ENCODE peak calls at places on chromosome 12, in seven cellular contexts. E, X, M, W, Z, U and S are unnamed samples.

GRCh38 chr12:65039306-65039705 is 81.8 kb downstream of the WIF1 start:
- DNase-seq in E (no peak), X (no peak), M (no peak), W (no peak), Z (no peak), U (no peak), S (no peak)

GRCh38 chr12:33222357-33222756 is 217.3 kb downstream of the SYT10 start:
- DNase-seq in E (no peak), X (no peak), M (no peak), W (no peak), Z (no peak), U (no peak), S (no peak)

GRCh38 chr12:90067791-90068190 is 359.2 kb upstream of the ATP2B1 start:
- DNase-seq in E (no peak), X (no peak), M (no peak), W (no peak), Z (no peak), U (no peak), S (no peak)

GRCh38 chr12:109726511-109727038 is 12.9 kb downstream of the FAM222A start:
- DNase-seq in E (no peak), X (no peak), M (no peak), W (no peak), Z (no peak), U (no peak), S (no peak)

GRCh38 chr12:15928870-15929571 is 17.9 kb downstream of the DERA start:
- DNase-seq in E (peak; percentile 26), X (no peak), M (no peak), W (no peak), Z (no peak), U (no peak), S (no peak)

GRCh38 chr12:15592934-15593333 is 196.3 kb downstream of the EPS8 start:
- DNase-seq in E (no peak), X (no peak), M (no peak), W (no peak), Z (no peak), U (no peak), S (no peak)

GRCh38 chr12:56720696-56721615 is 4.1 kb downstream of the NACA start:
- DNase-seq in E (no peak), X (no peak), M (no peak), W (no peak), Z (no peak), U (no peak), S (no peak)

GRCh38 chr12:66279127-66279712 is 23.1 kb upstream of the HELB start:
- DNase-seq in E (peak; percentile 33), X (no peak), M (no peak), W (no peak), Z (peak; percentile 53), U (peak; percentile 46), S (no peak)

DNA sequence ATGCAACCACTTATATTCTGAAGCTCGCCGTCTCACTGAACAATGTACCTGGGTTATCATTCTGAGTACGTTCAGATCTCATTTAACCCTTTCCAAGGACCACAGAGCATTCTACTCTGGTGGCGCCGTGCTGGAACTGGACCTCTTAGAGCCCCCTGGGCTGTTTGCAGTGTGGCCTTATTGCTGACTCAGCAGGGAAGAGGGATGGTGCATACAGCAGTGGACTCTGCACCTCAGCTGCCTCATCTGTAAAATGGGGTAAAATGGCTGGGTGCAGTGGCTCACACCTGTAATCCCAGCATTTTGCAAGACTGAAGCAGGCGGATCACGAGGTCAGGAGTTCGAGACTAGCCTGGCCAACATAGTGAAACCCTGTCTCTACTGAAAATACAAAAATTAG is 2.9 kb downstream of the ALDH2 start:
- DNase-seq in E (no peak), X (no peak), M (no peak), W (no peak), Z (no peak), U (no peak), S (no peak)
- H3K4me3 ChIP-seq in E (no peak overlapping the region), X (no peak overlapping the region), M (no peak overlapping the region), W (no peak overlapping the region), Z (no peak overlapping the region), U (no peak overlapping the region), S (no peak overlapping the region)

GRCh38 chr12:53867216-53868012 is 71.2 kb upstream of the HOXC13 start:
- DNase-seq in E (no peak), X (no peak), M (no peak), W (no peak), Z (no peak), U (no peak), S (no peak)
- H3K4me1 ChIP-seq in E (no peaks in the 10 kb centered on the region), X (no peaks in the 10 kb centered on the region), M (no peaks in the 10 kb centered on the region), W (no peaks in the 10 kb centered on the region), Z (peaks cover 17% of the 10 kb centered on the region), U (no peaks in the 10 kb centered on the region), S (peaks cover 12% of the 10 kb centered on the region)

GRCh38 chr12:46725332-46725731 is 100.5 kb downstream of the SLC38A4 start:
- DNase-seq in E (no peak), X (no peak), M (no peak), W (no peak), Z (no peak), U (no peak), S (no peak)

GRCh38 chr12:46724020-46724419 is 101.8 kb downstream of the SLC38A4 start:
- DNase-seq in E (no peak), X (no peak), M (no peak), W (no peak), Z (peak; percentile 23), U (no peak), S (no peak)

GRCh38 chr12:46718495-46718894 is 107.3 kb downstream of the SLC38A4 start:
- DNase-seq in E (no peak), X (no peak), M (no peak), W (no peak), Z (no peak), U (no peak), S (no peak)

GRCh38 chr12:46717848-46718247 is 107.9 kb downstream of the SLC38A4 start:
- DNase-seq in E (no peak), X (no peak), M (no peak), W (no peak), Z (no peak), U (no peak), S (no peak)

GRCh38 chr12:46722737-46723136 is 103.1 kb downstream of the SLC38A4 start:
- DNase-seq in E (no peak), X (no peak), M (no peak), W (no peak), Z (no peak), U (no peak), S (no peak)
- H3K4me3 ChIP-seq in E (no peak overlapping the region), X (no peak overlapping the region), M (no peak overlapping the region), W (no peak overlapping the region), Z (no peak overlapping the region), U (no peak overlapping the region), S (no peak overlapping the region)

GRCh38 chr12:6373022-6373787 is 2.2 kb downstream of the SCNN1A start:
- DNase-seq in E (no peak), X (no peak), M (no peak), W (no peak), Z (no peak), U (no peak), S (no peak)
- H3K4me1 ChIP-seq in E (peaks cover 38% of the 10 kb centered on the region), X (peaks cover 35% of the 10 kb centered on the region), M (peaks cover 19% of the 10 kb centered on the region), W (peaks cover 14% of the 10 kb centered on the region), Z (peaks cover 67% of the 10 kb centered on the region), U (peaks cover 23% of the 10 kb centered on the region), S (peaks cover 24% of the 10 kb centered on the region)

GRCh38 chr12:111405149-111405855 is 421 bp upstream of the SH2B3 start:
- DNase-seq in E (peak; percentile 98), X (peak; percentile 83), M (peak; percentile 95), W (peak; percentile 91), Z (peak; percentile 96), U (peak; percentile 98), S (peak; percentile 90)
- H3K4me3 ChIP-seq in E (peak overlapping the region; percentile 90), X (peak overlapping the region; percentile 64), M (peak overlapping the region; percentile 66), W (peak overlapping the region; percentile 53), Z (peak overlapping the region; percentile 94), U (peak overlapping the region; percentile 98), S (peak overlapping the region; percentile 90)

DNA sequence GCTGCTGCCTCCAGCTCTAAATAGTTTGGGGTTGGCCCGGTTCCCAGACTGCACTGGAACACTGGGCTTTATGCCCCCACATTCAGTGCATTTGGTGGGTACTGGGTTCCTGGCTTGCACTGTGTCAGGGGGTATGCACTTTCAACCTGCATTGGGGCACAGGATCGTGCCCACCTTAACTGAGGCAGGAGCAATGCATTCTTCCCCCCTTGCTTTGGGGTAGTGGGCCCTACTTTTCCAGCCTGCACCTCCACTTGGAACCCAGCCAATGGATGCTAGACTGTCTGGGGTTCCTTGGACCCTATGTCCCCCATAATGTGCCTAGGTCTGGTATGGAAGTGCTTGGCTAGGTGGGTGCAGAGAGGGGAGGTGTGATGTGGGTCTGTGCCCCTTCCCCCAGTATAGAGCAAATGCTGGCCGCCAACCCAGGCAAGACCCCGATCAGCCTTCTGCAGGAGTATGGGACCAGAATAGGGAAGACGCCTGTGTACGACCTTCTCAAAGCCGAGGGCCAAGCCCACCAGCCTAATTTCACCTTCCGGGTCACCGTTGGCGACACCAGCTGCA is 615 bp downstream of the TARBP2 start:
- DNase-seq in E (no peak), X (no peak), M (peak; percentile 46), W (no peak), Z (no peak), U (no peak), S (no peak)
- H3K4me1 ChIP-seq in E (peaks cover 63% of the 10 kb centered on the region), X (peaks cover 24% of the 10 kb centered on the region), M (peaks cover 20% of the 10 kb centered on the region), W (peaks cover 13% of the 10 kb centered on the region), Z (peaks cover 70% of the 10 kb centered on the region), U (peaks cover 28% of the 10 kb centered on the region), S (peaks cover 7% of the 10 kb centered on the region)